ENCODE peak calls at places on chromosomes 11 and 22, in five cellular contexts. Z is HepG2, L is WTC11, Y is HCT116, I is H1. U is an unnamed sample.

GRCh38 chr22:27110985-27111451 is 453.6 kb downstream of the MIAT start:
- DNase-seq in L (no peak), Y (no peak), Z (peak), I (no peak), U (no peak)

GRCh38 chr22:46392137-46392844 is 56.8 kb downstream of the TRMU start:
- DNase-seq in L (no peak), I (no peak), Z (no peak), Y (no peak), U (no peak)

GRCh38 chr22:48147404-48147803 is 1385.0 kb downstream of the TBC1D22A start:
- DNase-seq in L (peak), I (no peak), Z (no peak), Y (no peak), U (no peak)

GRCh38 chr11:33266418-33267215 is 9.4 kb downstream of the HIPK3 start:
- DNase-seq in I (no peak), Y (no peak), Z (peak), L (no peak), U (no peak)

GRCh38 chr11:73734996-73735395 is 25.9 kb downstream of the RAB6A start:
- DNase-seq in L (no peak), Y (no peak), I (no peak), Z (no peak), U (no peak)

GRCh38 chr22:46515208-46516111 is 22.0 kb downstream of the CELSR1 start:
- DNase-seq in I (no peak), Y (no peak), Z (no peak), L (no peak), U (no peak)

GRCh38 chr11:61106296-61106695 is 4.0 kb downstream of the CD5 start:
- DNase-seq in I (no peak), Y (no peak), Z (no peak), L (no peak), U (no peak)

GRCh38 chr11:111793863-111794262 is 27.7 kb upstream of the PPP2R1B start:
- DNase-seq in Z (no peak), I (no peak), L (no peak), Y (no peak), U (peak)

GRCh38 chr11:118705111-118705741 is 25.8 kb upstream of the TREH start:
- DNase-seq in Z (no peak), I (no peak), Y (no peak), L (no peak), U (no peak)

GRCh38 chr22:39176067-39176621 is 23.7 kb upstream of the CBX7 start:
- DNase-seq in I (no peak), Y (no peak), L (peak), Z (peak), U (no peak)

GRCh38 chr11:115760528-115760837 is 256.3 kb upstream of the CADM1 start:
- DNase-seq in Z (no peak), I (no peak), Y (no peak), L (no peak), U (no peak)

GRCh38 chr11:70578371-70578770 is 180.0 kb downstream of the CTTN start:
- DNase-seq in Y (no peak), Z (no peak), L (no peak), I (no peak), U (no peak)

GRCh38 chr11:63870351-63871197 is 31.7 kb downstream of the MARK2 start:
- DNase-seq in Y (no peak), Z (no peak), I (no peak), L (no peak), U (no peak)

GRCh38 chr11:11977206-11977938 is 31.1 kb downstream of the DKK3 start:
- DNase-seq in I (no peak), Z (no peak), Y (peak), L (no peak), U (no peak)

GRCh38 chr11:114596175-114596919 is 761 bp upstream of the NXPE4 start:
- DNase-seq in Y (no peak), L (no peak), I (no peak), Z (no peak), U (no peak)

GRCh38 chr22:25199726-25200520 is at the start of gene CRYBB3:
- DNase-seq in I (no peak), L (no peak), Y (no peak), Z (no peak), U (no peak)

GRCh38 chr22:20080445-20080775 is 369 bp downstream of the DGCR8 start:
- DNase-seq in I (no peak), Z (peak), Y (no peak), L (peak), U (peak)

GRCh38 chr11:105767945-105768344 is 158.1 kb downstream of the GRIA4 start:
- DNase-seq in Z (no peak), Y (no peak), I (no peak), L (no peak), U (no peak)

GRCh38 chr11:64098318-64098831 is 62.6 kb downstream of the FLRT1 start:
- DNase-seq in Z (peak), Y (no peak), I (no peak), L (no peak), U (no peak)

GRCh38 chr11:116856423-116856822 is 19.0 kb upstream of the APOA1 start:
- DNase-seq in I (no peak), Y (no peak), L (no peak), Z (no peak), U (no peak)

GRCh38 chr11:116855413-116855812 is 18.0 kb upstream of the APOA1 start:
- DNase-seq in Y (no peak), L (no peak), I (no peak), Z (no peak), U (no peak)

GRCh38 chr11:116852261-116853125 is 15.1 kb upstream of the APOA1 start:
- DNase-seq in Z (no peak), I (no peak), L (no peak), Y (no peak), U (no peak)

GRCh38 chr11:116851631-116852030 is 14.2 kb upstream of the APOA1 start:
- DNase-seq in Y (no peak), I (no peak), Z (no peak), L (no peak), U (no peak)

GRCh38 chr11:116853461-116854073 is 16.1 kb upstream of the APOA1 start:
- DNase-seq in L (no peak), Z (no peak), I (no peak), Y (peak), U (no peak)
- TF ChIP-seq SP1 in L (no peak), Z (no peak), I (no peak), Y (no peak), U (no peak)

GRCh38 chr11:103773537-103773936 is 262.9 kb upstream of the DDI1 start:
- DNase-seq in Y (no peak), I (no peak), L (no peak), Z (no peak), U (no peak)

GRCh38 chr11:103779054-103779453 is 257.4 kb upstream of the DDI1 start:
- DNase-seq in Y (no peak), I (no peak), Z (no peak), L (no peak), U (no peak)

DNA sequence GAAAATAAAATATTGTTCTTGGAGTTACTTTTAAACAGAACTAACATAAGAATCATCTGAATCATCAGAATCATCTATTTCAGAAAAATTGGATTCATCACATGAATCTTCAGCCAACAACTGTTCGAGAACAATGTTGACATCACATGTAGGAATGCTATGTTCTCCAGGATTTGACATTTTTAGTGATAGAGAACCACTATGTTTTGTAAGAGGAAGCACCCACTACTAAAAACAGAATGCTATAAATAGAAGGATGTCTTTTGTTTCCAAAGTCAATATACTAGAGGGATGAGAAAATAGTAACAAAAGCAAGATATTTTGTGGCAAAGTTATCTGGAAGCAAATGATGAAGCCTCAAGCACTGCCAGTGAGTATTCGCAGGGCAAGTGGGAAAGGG is 263.4 kb upstream of the DDI1 start:
- DNase-seq in I (no peak), L (no peak), Y (no peak), Z (no peak), U (no peak)
- TF ChIP-seq SP1 in I (no peak), L (no peak), Y (no peak), Z (no peak), U (no peak)

GRCh38 chr11:131977854-131978253 is 607.4 kb downstream of the NTM start:
- DNase-seq in Z (no peak), Y (no peak), I (no peak), L (no peak), U (no peak)
- TF ChIP-seq SP1 in Z (no peak), Y (no peak), I (no peak), L (no peak), U (no peak)

DNA sequence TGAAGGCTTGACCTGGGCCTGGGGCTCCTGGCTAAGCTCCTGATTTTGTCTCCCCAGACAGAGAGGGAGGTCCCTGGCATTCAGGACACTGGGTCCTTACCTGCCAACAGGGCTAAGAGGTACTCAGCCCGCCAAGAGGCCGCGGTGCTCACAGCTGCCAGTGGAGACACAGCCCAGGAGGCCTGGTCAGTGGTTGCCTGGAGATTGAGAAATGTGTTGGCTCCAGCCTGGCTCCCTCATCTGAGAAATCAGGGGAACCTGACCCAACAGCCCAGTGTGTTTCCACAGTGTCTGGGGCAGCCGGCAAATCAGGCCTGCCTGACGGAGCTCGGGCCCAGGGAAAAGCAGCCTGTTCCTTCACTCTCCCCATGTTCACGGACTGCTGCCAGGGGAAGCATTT is 79.4 kb upstream of the NAV2 start:
- DNase-seq in L (no peak), Z (no peak), Y (no peak), I (no peak), U (no peak)
- TF ChIP-seq SP1 in L (no peak), Z (no peak), Y (no peak), I (no peak), U (no peak)

DNA sequence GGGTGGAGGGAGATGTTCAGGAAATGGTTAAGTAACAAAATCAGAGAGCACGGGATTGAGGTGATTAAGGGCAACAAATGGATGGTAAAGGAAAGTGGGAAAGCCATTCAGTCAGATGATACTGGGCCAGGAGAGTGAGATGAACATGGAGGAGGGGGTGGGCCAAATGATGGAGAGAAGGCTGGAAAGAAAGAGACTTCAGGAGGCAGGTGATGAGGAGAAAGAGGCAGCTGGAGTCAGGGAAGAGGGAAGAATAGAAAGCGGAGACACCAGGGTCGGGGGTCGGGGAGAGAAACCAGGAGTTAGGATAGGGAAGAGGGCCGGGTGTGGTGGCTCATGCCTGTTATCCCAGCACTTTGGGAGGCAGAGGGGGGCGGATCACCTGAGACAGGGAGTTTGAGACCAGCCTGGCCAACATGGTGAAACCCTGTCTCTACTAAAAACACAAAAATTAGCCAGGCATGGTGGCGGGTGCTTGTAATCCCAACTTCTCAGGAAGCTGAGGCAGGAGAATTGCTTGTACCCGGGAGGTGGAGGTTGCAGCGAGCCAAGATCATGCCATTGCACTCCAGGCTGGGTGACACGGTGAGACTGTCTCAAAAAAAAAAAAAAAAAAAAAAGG is 4.7 kb upstream of the KDM2A start:
- DNase-seq in I (no peak), Z (no peak), L (no peak), Y (no peak), U (no peak)
- TF ChIP-seq SP1 in I (no peak), Z (no peak), L (no peak), Y (no peak), U (no peak)

U was measured in HEK293T.